ENCODE peak calls at places on chromosomes 4 and X, in eight cellular contexts. E, Z, C, T, F, K, S and N are unnamed samples.
A peak's percentile ranks its signal among the peaks of the same experiment; 100 is the strongest.

GRCh38 chr4:20252656-20253271 is 1.1 kb downstream of the SLIT2 start:
- DNase-seq in T (peak; percentile 23), K (peak; percentile 72), F (no peak), C (peak; percentile 68), S (peak; percentile 52), E (peak; percentile 27), Z (peak; percentile 52), N (peak; percentile 52)

GRCh38 chr4:74117024-74117534 is 18.1 kb upstream of the CXCL2 start:
- DNase-seq in S (peak; percentile 80), Z (peak; percentile 99), T (no peak), F (no peak), E (no peak), C (peak; percentile 64), K (no peak), N (peak; percentile 60)

GRCh38 chr4:70613893-70614572 is 14.5 kb upstream of the ENAM start:
- DNase-seq in F (peak; percentile 29), Z (peak; percentile 23), K (no peak), T (no peak), S (no peak), C (no peak), E (peak; percentile 30), N (no peak)

GRCh38 chrX:119802546-119802945 is 11.1 kb upstream of the RPL39 start:
- DNase-seq in C (no peak), Z (no peak), K (no peak), E (no peak), F (no peak), T (no peak), S (no peak), N (no peak)

GRCh38 chrX:84046403-84046984 is 141.5 kb downstream of the RPS6KA6 start:
- DNase-seq in E (peak; percentile 63), T (peak; percentile 24), K (peak; percentile 51), Z (peak; percentile 37), F (peak; percentile 15), S (no peak), C (no peak), N (no peak)

GRCh38 chr4:153095448-153096204 is 108.6 kb upstream of the TRIM2 start:
- DNase-seq in F (no peak), E (no peak), S (no peak), Z (no peak), C (no peak), T (no peak), K (no peak), N (no peak)

GRCh38 chr4:74873545-74874295 is 59.2 kb upstream of the PARM1 start:
- DNase-seq in K (no peak), C (no peak), S (no peak), Z (peak; percentile 8), E (peak; percentile 89), T (no peak), F (no peak), N (no peak)

GRCh38 chr4:139170932-139171331 is 6.1 kb downstream of the ELF2 start:
- DNase-seq in S (no peak), K (no peak), E (no peak), T (no peak), C (no peak), Z (no peak), F (no peak), N (no peak)

GRCh38 chr4:69470561-69470960 is 25.1 kb downstream of the UGT2B4 start:
- DNase-seq in T (no peak), S (no peak), F (no peak), E (no peak), K (no peak), C (no peak), Z (no peak), N (no peak)

GRCh38 chrX:55057691-55058249 is 17.1 kb upstream of the PAGE2B start:
- DNase-seq in Z (peak; percentile 62), C (no peak), S (peak; percentile 23), T (peak; percentile 7), K (no peak), E (peak; percentile 40), F (peak; percentile 32), N (no peak)

GRCh38 chr4:69639542-69639941 is at the start of gene UGT2A2:
- DNase-seq in T (no peak), E (no peak), S (no peak), K (no peak), Z (no peak), F (no peak), C (no peak), N (no peak)

GRCh38 chr4:21512351-21512750 is 436.2 kb downstream of the KCNIP4 start:
- DNase-seq in T (peak; percentile 19), Z (peak; percentile 65), E (peak; percentile 56), K (no peak), S (no peak), C (no peak), F (peak; percentile 16), N (no peak)

GRCh38 chr4:52260507-52261302 is 209.6 kb downstream of the SPATA18 start:
- DNase-seq in S (no peak), Z (no peak), E (no peak), F (peak; percentile 1), T (peak; percentile 7), C (no peak), K (no peak), N (no peak)

GRCh38 chr4:47668810-47669408 is 169.0 kb downstream of the CORIN start:
- DNase-seq in Z (peak; percentile 76), T (peak; percentile 15), E (peak; percentile 63), K (no peak), F (peak; percentile 39), C (no peak), S (no peak), N (no peak)

GRCh38 chr4:87108142-87108546 is 112.3 kb downstream of the KLHL8 start:
- DNase-seq in K (no peak), C (no peak), S (peak; percentile 36), E (no peak), F (no peak), T (no peak), Z (peak; percentile 76), N (peak; percentile 46)

GRCh38 chr4:94957030-94957429 is 199.3 kb downstream of the BMPR1B start:
- DNase-seq in T (no peak), F (no peak), C (no peak), S (no peak), Z (no peak), E (no peak), K (no peak), N (no peak)

GRCh38 chr4:35939746-35940145 is 304.6 kb downstream of the ARAP2 start:
- DNase-seq in S (no peak), Z (no peak), F (no peak), K (no peak), C (no peak), E (no peak), T (no peak), N (no peak)

GRCh38 chr4:35934370-35934981 is 309.8 kb downstream of the ARAP2 start:
- DNase-seq in S (no peak), C (no peak), F (peak; percentile 32), Z (peak; percentile 44), T (no peak), E (peak; percentile 39), K (no peak), N (no peak)
- TF ChIP-seq CTCF in S (peak; percentile 37), C (peak; percentile 59), F (peak; percentile 86), Z (peak; percentile 53), T (peak; percentile 81), E (peak; percentile 55), K (peak; percentile 84), N (peak; percentile 42)

GRCh38 chr4:54754394-54754793 is 96.6 kb downstream of the KIT start:
- DNase-seq in T (no peak), K (no peak), E (no peak), Z (no peak), C (no peak), S (no peak), F (no peak), N (no peak)
- TF ChIP-seq CTCF in T (no peak), K (no peak), E (no peak), Z (no peak), C (no peak), S (no peak), F (no peak), N (no peak)

GRCh38 chrX:48938721-48939416 is 18.5 kb downstream of the OTUD5 start:
- DNase-seq in F (peak; percentile 80), S (no peak), T (no peak), Z (no peak), K (no peak), E (peak; percentile 96), C (no peak), N (no peak)

GRCh38 chrX:48934581-48935331 is 15.9 kb upstream of the PIM2 start:
- DNase-seq in C (no peak), S (no peak), T (no peak), K (no peak), Z (no peak), F (no peak), E (no peak), N (no peak)

GRCh38 chrX:48936429-48937064 is 17.7 kb upstream of the PIM2 start:
- DNase-seq in Z (no peak), T (no peak), K (no peak), C (no peak), F (no peak), E (no peak), S (no peak), N (no peak)

GRCh38 chrX:48939417-48940228 is 17.8 kb downstream of the OTUD5 start:
- DNase-seq in E (peak; percentile 72), C (no peak), F (peak; percentile 74), Z (no peak), T (no peak), K (no peak), S (no peak), N (no peak)

DNA sequence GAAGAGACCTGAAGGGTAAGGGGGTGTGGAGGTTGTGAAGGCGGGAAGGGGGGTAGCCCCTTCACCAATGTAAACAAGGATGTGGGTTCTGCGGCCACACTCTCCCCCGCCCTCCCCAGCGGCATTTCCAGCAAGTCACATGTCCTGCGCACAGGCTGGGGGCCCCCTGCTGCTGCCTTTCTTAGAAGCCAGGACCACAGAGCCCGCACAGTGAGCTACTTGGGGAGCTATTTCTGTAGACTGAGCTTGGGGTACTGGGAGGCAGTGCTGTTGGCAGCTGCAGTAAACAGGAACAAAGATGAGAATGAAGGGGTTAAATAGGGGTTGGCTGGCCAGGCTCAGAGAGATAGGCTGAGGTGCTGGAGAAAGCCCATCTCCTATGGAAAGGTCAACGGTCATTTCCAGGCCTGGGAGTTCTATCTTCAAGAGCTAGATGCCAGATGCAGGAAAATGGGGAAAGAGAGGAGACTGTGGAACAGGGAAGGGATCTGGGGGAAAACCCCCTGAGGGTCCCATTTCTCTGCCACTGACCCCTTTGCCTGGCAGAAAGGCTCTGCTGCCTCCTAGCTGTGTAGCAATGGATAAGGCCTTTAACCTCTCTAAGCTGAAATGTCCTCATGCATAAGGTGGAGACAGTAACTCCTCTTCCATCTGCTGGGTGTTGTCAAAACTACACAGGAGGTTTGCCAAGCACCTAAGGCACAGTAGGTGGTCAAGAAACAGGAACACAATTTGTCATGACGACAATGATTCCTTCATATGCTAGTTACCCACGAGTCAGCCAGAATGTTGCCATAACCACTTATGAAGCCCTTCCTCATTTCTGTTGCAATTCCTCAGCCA is 18.5 kb upstream of the PIM2 start:
- DNase-seq in E (peak; percentile 94), F (peak; percentile 91), T (no peak), C (peak; percentile 86), S (no peak), K (no peak), Z (peak; percentile 14), N (no peak)
- TF ChIP-seq CTCF in E (peak; percentile 64), F (peak; percentile 74), T (no peak), C (peak; percentile 20), S (no peak), K (no peak), Z (peak; percentile 14), N (no peak)

GRCh38 chr4:4248036-4248884 is at the start of gene TMEM128:
- DNase-seq in T (peak; percentile 87), Z (peak; percentile 96), K (peak; percentile 91), C (peak; percentile 95), S (peak; percentile 90), E (peak; percentile 95), F (peak; percentile 94), N (peak; percentile 92)
- TF ChIP-seq CTCF in T (no peak), Z (peak; percentile 29), K (peak; percentile 48), C (peak; percentile 26), S (peak; percentile 12), E (peak; percentile 7), F (peak; percentile 23), N (no peak)